ENCODE peak calls at places on chromosome 7, in four cellular contexts. One of them, this sample, is unnamed.

GRCh38 chr7:1403844-1404404 is 55.3 kb downstream of the MICALL2 start:
- DNase-seq in sigmoid colon: no peak
- DNase-seq in aorta: no peak
- DNase-seq in activated T-cell treated with anti-CD3 and anti-CD28 coated beads, Interleukin-2, amount 50 U/mL, for 24 hours: no peak
- DNase-seq in this sample: no peak

GRCh38 chr7:92612501-92612900 is 22.3 kb upstream of the FAM133B start:
- DNase-seq in sigmoid colon: no peak
- DNase-seq in aorta: no peak
- DNase-seq in activated T-cell treated with anti-CD3 and anti-CD28 coated beads, Interleukin-2, amount 50 U/mL, for 24 hours: no peak
- DNase-seq in this sample: no peak

GRCh38 chr7:132433286-132433685 is 143.0 kb downstream of the PLXNA4 start:
- DNase-seq in sigmoid colon: no peak
- DNase-seq in aorta: no peak
- DNase-seq in activated T-cell treated with anti-CD3 and anti-CD28 coated beads, Interleukin-2, amount 50 U/mL, for 24 hours: no peak
- DNase-seq in this sample: no peak

GRCh38 chr7:158281441-158281840 is 306.2 kb downstream of the PTPRN2 start:
- DNase-seq in sigmoid colon: peak; percentile 49
- DNase-seq in aorta: peak; percentile 51
- DNase-seq in activated T-cell treated with anti-CD3 and anti-CD28 coated beads, Interleukin-2, amount 50 U/mL, for 24 hours: no peak
- DNase-seq in this sample: peak; percentile 34

GRCh38 chr7:19772858-19773337 is 519 bp downstream of the TMEM196 start:
- DNase-seq in sigmoid colon: no peak
- DNase-seq in aorta: peak; percentile 74
- DNase-seq in activated T-cell treated with anti-CD3 and anti-CD28 coated beads, Interleukin-2, amount 50 U/mL, for 24 hours: no peak
- DNase-seq in this sample: no peak

GRCh38 chr7:27176343-27176731 is 2.2 kb upstream of the HOXA10 start:
- DNase-seq in sigmoid colon: peak; percentile 68
- DNase-seq in aorta: peak; percentile 61
- DNase-seq in activated T-cell treated with anti-CD3 and anti-CD28 coated beads, Interleukin-2, amount 50 U/mL, for 24 hours: no peak
- DNase-seq in this sample: peak; percentile 58

GRCh38 chr7:25255603-25256320 is 27.5 kb upstream of the NPVF start:
- DNase-seq in sigmoid colon: no peak
- DNase-seq in aorta: no peak
- DNase-seq in activated T-cell treated with anti-CD3 and anti-CD28 coated beads, Interleukin-2, amount 50 U/mL, for 24 hours: no peak
- DNase-seq in this sample: no peak

GRCh38 chr7:33196194-33196593 is 66.8 kb downstream of the BBS9 start:
- DNase-seq in sigmoid colon: no peak
- DNase-seq in aorta: no peak
- DNase-seq in activated T-cell treated with anti-CD3 and anti-CD28 coated beads, Interleukin-2, amount 50 U/mL, for 24 hours: no peak
- DNase-seq in this sample: no peak

GRCh38 chr7:136189506-136189998 is 212.4 kb upstream of the MTPN start:
- DNase-seq in sigmoid colon: no peak
- DNase-seq in aorta: no peak
- DNase-seq in activated T-cell treated with anti-CD3 and anti-CD28 coated beads, Interleukin-2, amount 50 U/mL, for 24 hours: no peak
- DNase-seq in this sample: no peak

GRCh38 chr7:102918865-102919264 is 6.1 kb downstream of the LRRC17 start:
- DNase-seq in sigmoid colon: no peak
- DNase-seq in aorta: no peak
- DNase-seq in activated T-cell treated with anti-CD3 and anti-CD28 coated beads, Interleukin-2, amount 50 U/mL, for 24 hours: no peak
- DNase-seq in this sample: no peak

GRCh38 chr7:64849250-64849923 is 53.7 kb upstream of the ZNF273 start:
- DNase-seq in sigmoid colon: no peak
- DNase-seq in aorta: no peak
- DNase-seq in activated T-cell treated with anti-CD3 and anti-CD28 coated beads, Interleukin-2, amount 50 U/mL, for 24 hours: no peak
- DNase-seq in this sample: no peak

GRCh38 chr7:25124485-25125136 is 449 bp downstream of the CYCS start:
- DNase-seq in sigmoid colon: peak; percentile 66
- DNase-seq in aorta: no peak
- DNase-seq in activated T-cell treated with anti-CD3 and anti-CD28 coated beads, Interleukin-2, amount 50 U/mL, for 24 hours: peak; percentile 59
- DNase-seq in this sample: peak; percentile 54

GRCh38 chr7:73718905-73719805 is at the start of gene STX1A:
- DNase-seq in sigmoid colon: peak; percentile 84
- DNase-seq in aorta: peak; percentile 91
- DNase-seq in activated T-cell treated with anti-CD3 and anti-CD28 coated beads, Interleukin-2, amount 50 U/mL, for 24 hours: peak; percentile 86
- DNase-seq in this sample: peak; percentile 56

GRCh38 chr7:79332091-79332490 is 121.4 kb downstream of the MAGI2 start:
- DNase-seq in sigmoid colon: no peak
- DNase-seq in aorta: no peak
- DNase-seq in activated T-cell treated with anti-CD3 and anti-CD28 coated beads, Interleukin-2, amount 50 U/mL, for 24 hours: no peak
- DNase-seq in this sample: no peak

GRCh38 chr7:120931243-120931642 is 19.3 kb upstream of the ING3 start:
- DNase-seq in sigmoid colon: no peak
- DNase-seq in aorta: no peak
- DNase-seq in activated T-cell treated with anti-CD3 and anti-CD28 coated beads, Interleukin-2, amount 50 U/mL, for 24 hours: no peak
- DNase-seq in this sample: no peak

GRCh38 chr7:91898240-91898992 is 17.9 kb upstream of the MTERF1 start:
- DNase-seq in sigmoid colon: no peak
- DNase-seq in aorta: no peak
- DNase-seq in activated T-cell treated with anti-CD3 and anti-CD28 coated beads, Interleukin-2, amount 50 U/mL, for 24 hours: no peak
- DNase-seq in this sample: no peak

GRCh38 chr7:114085592-114086490 is 167.0 kb upstream of the PPP1R3A start:
- DNase-seq in sigmoid colon: peak; percentile 96
- DNase-seq in aorta: peak; percentile 93
- DNase-seq in activated T-cell treated with anti-CD3 and anti-CD28 coated beads, Interleukin-2, amount 50 U/mL, for 24 hours: peak; percentile 45
- DNase-seq in this sample: peak; percentile 88

GRCh38 chr7:31443457-31443856 is 70.4 kb upstream of the ITPRID1 start:
- DNase-seq in sigmoid colon: no peak
- DNase-seq in aorta: no peak
- DNase-seq in activated T-cell treated with anti-CD3 and anti-CD28 coated beads, Interleukin-2, amount 50 U/mL, for 24 hours: no peak
- DNase-seq in this sample: no peak

GRCh38 chr7:158812684-158813083 is 16.6 kb downstream of the ESYT2 start:
- DNase-seq in sigmoid colon: no peak
- DNase-seq in aorta: no peak
- DNase-seq in activated T-cell treated with anti-CD3 and anti-CD28 coated beads, Interleukin-2, amount 50 U/mL, for 24 hours: no peak
- DNase-seq in this sample: peak; percentile 80

GRCh38 chr7:98217623-98218582 is 6.7 kb downstream of the BHLHA15 start:
- DNase-seq in sigmoid colon: peak; percentile 59
- DNase-seq in aorta: peak; percentile 78
- DNase-seq in activated T-cell treated with anti-CD3 and anti-CD28 coated beads, Interleukin-2, amount 50 U/mL, for 24 hours: no peak
- DNase-seq in this sample: peak; percentile 53

GRCh38 chr7:32958046-32959025 is 1.1 kb downstream of the FKBP9 start:
- DNase-seq in sigmoid colon: peak; percentile 77
- DNase-seq in aorta: peak; percentile 81
- DNase-seq in activated T-cell treated with anti-CD3 and anti-CD28 coated beads, Interleukin-2, amount 50 U/mL, for 24 hours: no peak
- DNase-seq in this sample: peak; percentile 53

GRCh38 chr7:36686499-36686898 is 37.8 kb downstream of the AOAH start:
- DNase-seq in sigmoid colon: no peak
- DNase-seq in aorta: no peak
- DNase-seq in activated T-cell treated with anti-CD3 and anti-CD28 coated beads, Interleukin-2, amount 50 U/mL, for 24 hours: peak; percentile 73
- DNase-seq in this sample: peak; percentile 66

GRCh38 chr7:75993689-75994387 is 557 bp downstream of the TMEM120A start:
- DNase-seq in sigmoid colon: peak; percentile 93
- DNase-seq in aorta: peak; percentile 94
- DNase-seq in activated T-cell treated with anti-CD3 and anti-CD28 coated beads, Interleukin-2, amount 50 U/mL, for 24 hours: peak; percentile 52
- DNase-seq in this sample: peak; percentile 84

GRCh38 chr7:106629521-106629920 is 31.4 kb downstream of the CCDC71L start:
- DNase-seq in sigmoid colon: no peak
- DNase-seq in aorta: no peak
- DNase-seq in activated T-cell treated with anti-CD3 and anti-CD28 coated beads, Interleukin-2, amount 50 U/mL, for 24 hours: no peak
- DNase-seq in this sample: no peak

GRCh38 chr7:118109607-118110006 is 74.4 kb upstream of the LSM8 start:
- DNase-seq in sigmoid colon: no peak
- DNase-seq in aorta: no peak
- DNase-seq in activated T-cell treated with anti-CD3 and anti-CD28 coated beads, Interleukin-2, amount 50 U/mL, for 24 hours: no peak
- DNase-seq in this sample: no peak

GRCh38 chr7:149885191-149886017 is 11.6 kb downstream of the ATP6V0E2 start:
- DNase-seq in sigmoid colon: no peak
- DNase-seq in aorta: peak; percentile 67
- DNase-seq in activated T-cell treated with anti-CD3 and anti-CD28 coated beads, Interleukin-2, amount 50 U/mL, for 24 hours: no peak
- DNase-seq in this sample: no peak

GRCh38 chr7:24751484-24751883 is 5.8 kb downstream of the GSDME start:
- DNase-seq in sigmoid colon: no peak
- DNase-seq in aorta: no peak
- DNase-seq in activated T-cell treated with anti-CD3 and anti-CD28 coated beads, Interleukin-2, amount 50 U/mL, for 24 hours: no peak
- DNase-seq in this sample: no peak

GRCh38 chr7:134547738-134548054 is 1.2 kb upstream of the AKR1B15 start:
- DNase-seq in sigmoid colon: peak; percentile 87
- DNase-seq in aorta: peak; percentile 87
- DNase-seq in activated T-cell treated with anti-CD3 and anti-CD28 coated beads, Interleukin-2, amount 50 U/mL, for 24 hours: no peak
- DNase-seq in this sample: no peak

GRCh38 chr7:129347330-129347729 is 86.9 kb upstream of the STRIP2 start:
- DNase-seq in sigmoid colon: no peak
- DNase-seq in aorta: no peak
- DNase-seq in activated T-cell treated with anti-CD3 and anti-CD28 coated beads, Interleukin-2, amount 50 U/mL, for 24 hours: no peak
- DNase-seq in this sample: no peak

GRCh38 chr7:27095050-27095896 is 527 bp downstream of the HOXA1 start:
- DNase-seq in sigmoid colon: peak; percentile 70
- DNase-seq in aorta: no peak
- DNase-seq in activated T-cell treated with anti-CD3 and anti-CD28 coated beads, Interleukin-2, amount 50 U/mL, for 24 hours: no peak
- DNase-seq in this sample: no peak

GRCh38 chr7:87218941-87219544 is 489 bp downstream of the TMEM243 start:
- DNase-seq in sigmoid colon: peak; percentile 85
- DNase-seq in aorta: peak; percentile 88
- DNase-seq in activated T-cell treated with anti-CD3 and anti-CD28 coated beads, Interleukin-2, amount 50 U/mL, for 24 hours: no peak
- DNase-seq in this sample: peak; percentile 74

GRCh38 chr7:22251284-22251683 is 105.7 kb downstream of the RAPGEF5 start:
- DNase-seq in sigmoid colon: no peak
- DNase-seq in aorta: no peak
- DNase-seq in activated T-cell treated with anti-CD3 and anti-CD28 coated beads, Interleukin-2, amount 50 U/mL, for 24 hours: no peak
- DNase-seq in this sample: no peak

GRCh38 chr7:121954803-121955202 is 81.8 kb downstream of the PTPRZ1 start:
- DNase-seq in sigmoid colon: no peak
- DNase-seq in aorta: no peak
- DNase-seq in activated T-cell treated with anti-CD3 and anti-CD28 coated beads, Interleukin-2, amount 50 U/mL, for 24 hours: no peak
- DNase-seq in this sample: no peak

GRCh38 chr7:2723138-2723850 is 35.3 kb downstream of the AMZ1 start:
- DNase-seq in sigmoid colon: peak; percentile 56
- DNase-seq in aorta: peak; percentile 73
- DNase-seq in activated T-cell treated with anti-CD3 and anti-CD28 coated beads, Interleukin-2, amount 50 U/mL, for 24 hours: peak; percentile 28
- DNase-seq in this sample: no peak

GRCh38 chr7:155538293-155538692 is 8.1 kb downstream of the CNPY1 start:
- DNase-seq in sigmoid colon: no peak
- DNase-seq in aorta: no peak
- DNase-seq in activated T-cell treated with anti-CD3 and anti-CD28 coated beads, Interleukin-2, amount 50 U/mL, for 24 hours: no peak
- DNase-seq in this sample: no peak

GRCh38 chr7:68470836-68471235 is 1127.4 kb upstream of the AUTS2 start:
- DNase-seq in sigmoid colon: no peak
- DNase-seq in aorta: no peak
- DNase-seq in activated T-cell treated with anti-CD3 and anti-CD28 coated beads, Interleukin-2, amount 50 U/mL, for 24 hours: no peak
- DNase-seq in this sample: no peak

This sample was measured in Peyer's patch.